ENCODE peak calls at places on chromosomes 5 and 9, in six cellular contexts. T is pancreas, K is thoracic aorta, F is epithelial cell of proximal tubule, V is LNCaP clone FGC, H is HFFc6. I is an unnamed sample.

GRCh38 chr5:55232194-55232984 is 1.0 kb downstream of the CCNO start:
- DNase-seq in T (peak), K (no peak), F (no peak), V (no peak), H (no peak), I (peak)

GRCh38 chr5:31809037-31809910 is 170.3 kb downstream of the PDZD2 start:
- DNase-seq in T (peak), K (peak), F (peak), V (peak), H (peak), I (peak)

GRCh38 chr9:116365056-116365471 is 211.5 kb downstream of the PAPPA start:
- DNase-seq in T (peak), K (no peak), F (no peak), V (peak), H (peak), I (no peak)

GRCh38 chr9:73183917-73184861 is 32.5 kb downstream of the ANXA1 start:
- DNase-seq in T (no peak), K (no peak), F (no peak), V (no peak), H (peak), I (no peak)

GRCh38 chr5:133114933-133115310 is 63.1 kb downstream of the HSPA4 start:
- DNase-seq in T (no peak), K (no peak), F (no peak), V (no peak), H (no peak), I (no peak)

GRCh38 chr5:154302181-154302580 is 111.6 kb downstream of the GALNT10 start:
- DNase-seq in T (peak), K (no peak), F (no peak), V (no peak), H (no peak), I (no peak)

GRCh38 chr9:88809371-88809770 is 181.9 kb upstream of the S1PR3 start:
- DNase-seq in T (no peak), K (no peak), F (no peak), V (no peak), H (no peak), I (no peak)

GRCh38 chr5:15601853-15602252 is 101.9 kb downstream of the FBXL7 start:
- DNase-seq in T (no peak), K (no peak), F (no peak), V (no peak), H (no peak), I (no peak)

DNA sequence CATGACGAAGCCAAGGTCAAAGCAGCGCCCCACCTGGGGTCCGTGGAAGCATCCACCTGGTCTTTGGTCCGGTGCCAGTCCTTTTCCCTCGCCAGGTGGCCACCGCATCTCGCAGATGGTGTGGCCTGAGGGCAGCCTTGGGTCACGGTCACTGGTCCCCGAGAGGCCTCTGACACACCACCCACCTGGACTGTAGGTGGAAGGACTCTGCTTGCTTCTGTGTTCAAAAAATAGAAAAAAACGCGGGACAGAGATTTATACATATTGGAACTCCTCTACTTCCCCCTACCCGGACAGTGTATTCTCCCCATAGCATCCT is 466 bp upstream of the TTC39B start:
- DNase-seq in T (no peak), K (no peak), F (no peak), V (no peak), H (no peak), I (no peak)
- TF ChIP-seq CTCF in T (no peak), K (no peak), F (no peak), V (no peak), H (no peak), I (no peak)

GRCh38 chr5:171336486-171337206 is 27.6 kb downstream of the TLX3 start:
- DNase-seq in T (no peak), K (no peak), F (peak), V (peak), H (peak), I (no peak)
- TF ChIP-seq CTCF in T (no peak), K (peak), F (peak), V (peak), H (peak), I (peak)

GRCh38 chr5:169265888-169266287 is 35.1 kb downstream of the SLIT3 start:
- DNase-seq in T (no peak), K (no peak), F (no peak), V (peak), H (peak), I (no peak)
- TF ChIP-seq CTCF in T (no peak), K (no peak), F (peak), V (peak), H (peak), I (peak)

DNA sequence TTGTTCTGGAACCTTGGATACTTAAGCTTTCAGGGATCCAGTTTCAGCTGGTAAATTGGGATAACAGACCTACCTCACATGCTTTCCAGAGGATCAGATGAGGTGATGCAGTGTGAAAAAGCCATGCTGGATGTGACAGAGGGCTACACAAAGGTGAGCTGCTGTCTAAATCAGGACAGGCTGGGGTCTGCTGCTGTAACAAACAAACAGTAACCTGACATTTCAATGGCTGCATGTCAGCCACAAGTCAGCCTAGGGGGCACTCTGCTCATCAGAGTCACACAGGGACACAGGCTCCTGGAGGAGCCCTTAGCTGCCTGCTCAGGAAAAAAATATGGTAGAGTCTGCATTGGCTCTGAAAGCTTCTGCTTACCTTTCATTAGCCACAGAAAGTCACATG is 66.7 kb upstream of the EGFLAM start:
- DNase-seq in T (no peak), K (no peak), F (no peak), V (no peak), H (no peak), I (no peak)
- TF ChIP-seq CTCF in T (no peak), K (no peak), F (no peak), V (no peak), H (peak), I (no peak)

GRCh38 chr5:41296066-41296465 is 82.7 kb upstream of the C6 start:
- DNase-seq in T (no peak), K (no peak), F (no peak), V (no peak), H (no peak), I (no peak)
- TF ChIP-seq CTCF in T (no peak), K (no peak), F (no peak), V (no peak), H (no peak), I (no peak)